ENCODE peak calls at places on chromosomes 1 and 21, in ten cellular contexts. U is lower lobe of right lung; H is colonic mucosa; D is CD4-positive, alpha-beta memory T cell; N is heart left ventricle; X is astrocyte of the spinal cord; I is RPMI8226; V is endothelial cell; B is omental fat pad; M is amniotic stem cell. P is an unnamed sample.

GRCh38 chr1:243501002-243501401 is 245.2 kb downstream of the SDCCAG8 start:
- DNase-seq in U (no peak), H (no peak), D (no peak), N (no peak), X (peak; percentile 88), I (no peak), V (no peak), B (no peak), M (no peak), P (no peak)

GRCh38 chr21:38156200-38156599 is 100.6 kb upstream of the KCNJ15 start:
- DNase-seq in U (no peak), H (no peak), D (no peak), N (no peak), X (no peak), I (no peak), V (no peak), B (no peak), M (no peak), P (no peak)

GRCh38 chr1:19432943-19433609 is 52.3 kb downstream of the CAPZB start:
- DNase-seq in U (no peak), H (no peak), D (no peak), N (no peak), X (no peak), I (no peak), V (no peak), B (no peak), M (no peak), P (no peak)

GRCh38 chr1:103275725-103276124 is 167.4 kb upstream of the COL11A1 start:
- DNase-seq in U (no peak), H (no peak), D (no peak), N (no peak), X (no peak), I (no peak), V (no peak), B (no peak), M (no peak), P (no peak)

GRCh38 chr1:185973645-185974044 is 239.5 kb downstream of the HMCN1 start:
- DNase-seq in U (no peak), H (no peak), D (no peak), N (no peak), X (peak; percentile 98), I (no peak), V (no peak), B (no peak), M (peak; percentile 65), P (peak; percentile 93)

GRCh38 chr21:35677298-35677841 is 383.0 kb downstream of the SETD4 start:
- DNase-seq in U (no peak), H (no peak), D (no peak), N (no peak), X (no peak), I (no peak), V (no peak), B (no peak), M (no peak), P (no peak)

GRCh38 chr1:108503062-108503740 is 53.1 kb downstream of the NBPF6 start:
- DNase-seq in U (no peak), H (no peak), D (no peak), N (no peak), X (peak; percentile 46), I (no peak), V (no peak), B (no peak), M (no peak), P (peak; percentile 48)

GRCh38 chr1:41670558-41670957 is 186.1 kb upstream of the EDN2 start:
- DNase-seq in U (no peak), H (no peak), D (no peak), N (no peak), X (peak; percentile 80), I (no peak), V (no peak), B (no peak), M (peak; percentile 56), P (peak; percentile 81)

GRCh38 chr21:41673071-41673470 is 93.8 kb downstream of the RIPK4 start:
- DNase-seq in U (no peak), H (no peak), D (no peak), N (no peak), X (no peak), I (no peak), V (no peak), B (no peak), M (no peak), P (no peak)

P was measured in Daoy.